ENCODE peak calls at places on chromosome 11, in six cellular contexts. R, T, P, M, K and V are unnamed samples.

GRCh38 chr11:36363361-36364272 is 67.5 kb downstream of the PRR5L start:
- DNase-seq in R (no peak), T (no peak), P (peak), M (no peak), K (no peak), V (no peak)

GRCh38 chr11:130407978-130408377 is 20.4 kb downstream of the ADAMTS8 start:
- DNase-seq in R (peak), T (no peak), P (no peak), M (no peak), K (no peak), V (no peak)

GRCh38 chr11:44926036-44926435 is 24.6 kb downstream of the TP53I11 start:
- DNase-seq in R (peak), T (no peak), P (no peak), M (no peak), K (no peak), V (no peak)

GRCh38 chr11:113324250-113324649 is 9.9 kb downstream of the TTC12 start:
- DNase-seq in R (no peak), T (no peak), P (no peak), M (no peak), K (no peak), V (no peak)

GRCh38 chr11:77156396-77157195 is 28.6 kb downstream of the MYO7A start:
- DNase-seq in R (no peak), T (no peak), P (no peak), M (no peak), K (no peak), V (no peak)

GRCh38 chr11:69882270-69882608 is 63.0 kb upstream of the FGF3 start:
- DNase-seq in R (no peak), T (no peak), P (no peak), M (no peak), K (no peak), V (no peak)

GRCh38 chr11:76455331-76455730 is 10.5 kb downstream of the EMSY start:
- DNase-seq in R (no peak), T (no peak), P (no peak), M (no peak), K (no peak), V (no peak)

GRCh38 chr11:43988040-43988793 is 45.8 kb downstream of the C11orf96 start:
- DNase-seq in R (no peak), T (no peak), P (no peak), M (no peak), K (no peak), V (no peak)